ENCODE peak calls at places on chromosomes 3 and 15, in nine cellular contexts. L, Z, F, C, H, S, Q, W and N are unnamed samples.

GRCh38 chr3:177744873-177745646 is 547.8 kb upstream of the TBL1XR1 start:
- DNase-seq in L (no peak), Z (no peak), F (peak; percentile 74), C (no peak), H (peak; percentile 40), S (no peak), Q (no peak), W (no peak), N (no peak)

GRCh38 chr3:144128117-144128892 is 156.7 kb downstream of the DIPK2A start:
- DNase-seq in L (peak; percentile 78), Z (no peak), F (no peak), C (no peak), H (no peak), S (no peak), Q (no peak), W (no peak), N (no peak)

GRCh38 chr3:85726241-85726640 is 767.5 kb downstream of the CADM2 start:
- DNase-seq in L (no peak), Z (no peak), F (peak; percentile 19), C (no peak), H (peak; percentile 10), S (no peak), Q (no peak), W (no peak), N (no peak)

GRCh38 chr15:45476395-45476794 is 46.2 kb downstream of the SLC30A4 start:
- DNase-seq in L (no peak), Z (no peak), F (no peak), C (no peak), H (no peak), S (no peak), Q (no peak), W (no peak), N (no peak)

GRCh38 chr15:82768414-82769081 is 37.3 kb downstream of the FSD2 start:
- DNase-seq in L (no peak), Z (no peak), F (peak; percentile 19), C (no peak), H (peak; percentile 4), S (no peak), Q (no peak), W (no peak), N (no peak)

GRCh38 chr3:155233213-155233612 is 60.3 kb downstream of the STRIT1 start:
- DNase-seq in L (no peak), Z (no peak), F (peak; percentile 81), C (peak; percentile 26), H (peak; percentile 91), S (peak; percentile 12), Q (no peak), W (no peak), N (peak; percentile 36)

GRCh38 chr3:127798716-127799115 is 23.6 kb downstream of the MGLL start:
- DNase-seq in L (no peak), Z (no peak), F (no peak), C (no peak), H (no peak), S (no peak), Q (no peak), W (no peak), N (no peak)

GRCh38 chr3:146160964-146161724 is at the start of gene PLOD2:
- DNase-seq in L (no peak), Z (no peak), F (peak; percentile 92), C (peak; percentile 25), H (peak; percentile 86), S (peak; percentile 86), Q (peak; percentile 81), W (no peak), N (peak; percentile 47)

GRCh38 chr3:122082357-122082756 is 27.2 kb downstream of the CD86 start:
- DNase-seq in L (no peak), Z (no peak), F (no peak), C (no peak), H (no peak), S (no peak), Q (no peak), W (no peak), N (no peak)

GRCh38 chr15:60483042-60483441 is 4.1 kb upstream of the ICE2 start:
- DNase-seq in L (no peak), Z (no peak), F (no peak), C (no peak), H (no peak), S (no peak), Q (no peak), W (no peak), N (no peak)

GRCh38 chr3:100100454-100100853 is 13.8 kb downstream of the FILIP1L start:
- DNase-seq in L (no peak), Z (no peak), F (peak; percentile 68), C (no peak), H (no peak), S (no peak), Q (no peak), W (no peak), N (no peak)

GRCh38 chr3:114827495-114827894 is 319.6 kb downstream of the ZBTB20 start:
- DNase-seq in L (peak; percentile 16), Z (peak; percentile 19), F (peak; percentile 58), C (no peak), H (peak; percentile 73), S (no peak), Q (no peak), W (no peak), N (no peak)

GRCh38 chr3:111737712-111738097 is 121.4 kb upstream of the PHLDB2 start:
- DNase-seq in L (no peak), Z (no peak), F (peak; percentile 98), C (peak; percentile 46), H (peak; percentile 97), S (peak; percentile 63), Q (no peak), W (peak; percentile 92), N (peak; percentile 40)

GRCh38 chr3:194447657-194448056 is 39.1 kb downstream of the ATP13A3 start:
- DNase-seq in L (no peak), Z (no peak), F (no peak), C (no peak), H (no peak), S (no peak), Q (no peak), W (no peak), N (no peak)

GRCh38 chr15:89197503-89197971 is 23.8 kb downstream of the RLBP1 start:
- DNase-seq in L (no peak), Z (peak; percentile 18), F (no peak), C (peak; percentile 18), H (no peak), S (no peak), Q (peak; percentile 68), W (no peak), N (no peak)

GRCh38 chr3:135908225-135908624 is 57.3 kb upstream of the PPP2R3A start:
- DNase-seq in L (no peak), Z (no peak), F (peak; percentile 33), C (no peak), H (no peak), S (no peak), Q (no peak), W (no peak), N (no peak)

GRCh38 chr3:50132421-50133282 is 22.5 kb upstream of the SEMA3F start:
- DNase-seq in L (no peak), Z (no peak), F (no peak), C (no peak), H (no peak), S (no peak), Q (no peak), W (no peak), N (no peak)

GRCh38 chr3:10772230-10773161 is 43.5 kb upstream of the SLC6A11 start:
- DNase-seq in L (no peak), Z (peak; percentile 11), F (no peak), C (no peak), H (no peak), S (no peak), Q (peak; percentile 9), W (no peak), N (no peak)
- TF ChIP-seq CTCF in L (peak; percentile 14), Z (peak; percentile 11), F (peak; percentile 2), C (no peak), H (no peak), S (no peak), Q (no peak), W (no peak), N (no peak)

DNA sequence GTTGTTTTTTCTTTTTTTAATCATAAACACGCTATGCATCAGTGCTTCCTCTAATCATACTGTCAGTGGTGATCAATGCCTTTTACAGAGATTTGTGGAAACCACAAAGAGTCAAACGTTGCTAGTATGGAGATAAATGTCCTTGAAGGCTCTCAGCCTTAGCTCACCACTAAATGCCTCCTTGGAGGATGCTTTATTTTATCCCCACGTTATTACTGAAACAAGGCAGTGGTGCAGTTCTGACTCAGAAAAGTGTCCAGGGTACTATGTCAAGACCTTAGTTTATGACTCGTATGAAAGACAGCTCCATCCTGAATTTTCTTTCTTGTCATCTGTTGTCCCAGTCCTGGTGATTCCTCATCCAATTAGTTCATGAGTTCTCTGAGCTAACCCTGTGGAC is 1146.8 kb downstream of the IGSF11 start:
- DNase-seq in L (no peak), Z (no peak), F (peak; percentile 67), C (no peak), H (no peak), S (no peak), Q (no peak), W (no peak), N (no peak)
- H3K27ac ChIP-seq in L (no peak overlapping the region), Z (no peak overlapping the region), F (no peak overlapping the region), C (no peak overlapping the region), H (no peak overlapping the region), S (no peak overlapping the region), Q (no peak overlapping the region), W (no peak overlapping the region), N (no peak overlapping the region)

GRCh38 chr3:46162975-46163550 is 45.0 kb downstream of the CCR1 start:
- DNase-seq in L (no peak), Z (no peak), F (no peak), C (no peak), H (no peak), S (no peak), Q (no peak), W (no peak), N (no peak)
- TF ChIP-seq CTCF in L (no peak), Z (no peak), F (no peak), C (no peak), H (peak; percentile 4), S (no peak), Q (no peak), W (no peak), N (no peak)

GRCh38 chr3:196617256-196617655 is 22.2 kb upstream of the NRROS start:
- DNase-seq in L (no peak), Z (peak; percentile 72), F (no peak), C (no peak), H (no peak), S (no peak), Q (no peak), W (no peak), N (no peak)
- H3K27ac ChIP-seq in L (no peak overlapping the region), Z (peak overlapping the region; percentile 66), F (no peak overlapping the region), C (peak overlapping the region; percentile 28), H (no peak overlapping the region), S (no peak overlapping the region), Q (no peak overlapping the region), W (no peak overlapping the region), N (no peak overlapping the region)

GRCh38 chr15:65411470-65412071 is 11.2 kb downstream of the IGDCC4 start:
- DNase-seq in L (no peak), Z (no peak), F (peak; percentile 30), C (no peak), H (no peak), S (no peak), Q (no peak), W (no peak), N (no peak)
- TF ChIP-seq CTCF in L (no peak), Z (no peak), F (no peak), C (no peak), H (no peak), S (no peak), Q (no peak), W (no peak), N (no peak)

GRCh38 chr3:120244834-120245225 is 40.2 kb downstream of the GPR156 start:
- DNase-seq in L (no peak), Z (no peak), F (no peak), C (no peak), H (no peak), S (no peak), Q (no peak), W (no peak), N (no peak)
- H3K27ac ChIP-seq in L (no peak overlapping the region), Z (no peak overlapping the region), F (no peak overlapping the region), C (no peak overlapping the region), H (no peak overlapping the region), S (no peak overlapping the region), Q (no peak overlapping the region), W (no peak overlapping the region), N (no peak overlapping the region)